ENCODE peak calls at places on chromosomes 1 and 21, in seven cellular contexts. One of them, this sample, is unnamed.

GRCh38 chr1:66733348-66734017 is 18.8 kb upstream of the DYNLT5 start:
- DNase-seq in spleen: no peak
- DNase-seq in colonic mucosa: no peak
- DNase-seq in left lung: no peak
- DNase-seq in adrenal gland: no peak
- DNase-seq in thoracic aorta: no peak
- DNase-seq in ovary: no peak
- DNase-seq in this sample: no peak

GRCh38 chr1:95247607-95248006 is 13.6 kb downstream of the RWDD3 start:
- DNase-seq in adrenal gland: no peak
- DNase-seq in colonic mucosa: no peak
- DNase-seq in thoracic aorta: no peak
- DNase-seq in spleen: no peak
- DNase-seq in ovary: no peak
- DNase-seq in left lung: no peak
- DNase-seq in this sample: no peak

GRCh38 chr1:4005431-4005830 is 105.4 kb upstream of the C1orf174 start:
- DNase-seq in adrenal gland: no peak
- DNase-seq in left lung: no peak
- DNase-seq in ovary: no peak
- DNase-seq in spleen: no peak
- DNase-seq in thoracic aorta: no peak
- DNase-seq in colonic mucosa: no peak
- DNase-seq in this sample: no peak

GRCh38 chr1:86435327-86435726 is 11.4 kb downstream of the CLCA2 start:
- DNase-seq in left lung: no peak
- DNase-seq in ovary: no peak
- DNase-seq in colonic mucosa: no peak
- DNase-seq in thoracic aorta: no peak
- DNase-seq in spleen: no peak
- DNase-seq in adrenal gland: no peak
- DNase-seq in this sample: no peak

GRCh38 chr21:46393941-46394818 is 64.5 kb upstream of the DIP2A start:
- DNase-seq in adrenal gland: peak
- DNase-seq in thoracic aorta: no peak
- DNase-seq in spleen: no peak
- DNase-seq in left lung: peak
- DNase-seq in colonic mucosa: no peak
- DNase-seq in ovary: no peak
- DNase-seq in this sample: no peak

GRCh38 chr1:164765557-164765956 is 206.6 kb downstream of the PBX1 start:
- DNase-seq in colonic mucosa: no peak
- DNase-seq in thoracic aorta: no peak
- DNase-seq in left lung: no peak
- DNase-seq in adrenal gland: no peak
- DNase-seq in spleen: no peak
- DNase-seq in ovary: no peak
- DNase-seq in this sample: no peak

GRCh38 chr1:56095924-56096655 is 483.3 kb downstream of the PLPP3 start:
- DNase-seq in left lung: no peak
- DNase-seq in adrenal gland: no peak
- DNase-seq in spleen: no peak
- DNase-seq in thoracic aorta: no peak
- DNase-seq in ovary: no peak
- DNase-seq in colonic mucosa: no peak
- DNase-seq in this sample: no peak

GRCh38 chr1:93728480-93729131 is 47.0 kb upstream of the BCAR3 start:
- DNase-seq in thoracic aorta: no peak
- DNase-seq in adrenal gland: no peak
- DNase-seq in ovary: no peak
- DNase-seq in colonic mucosa: no peak
- DNase-seq in left lung: no peak
- DNase-seq in spleen: no peak
- DNase-seq in this sample: no peak

GRCh38 chr21:43766734-43767497 is 9.2 kb downstream of the CSTB start:
- DNase-seq in colonic mucosa: peak
- DNase-seq in spleen: no peak
- DNase-seq in thoracic aorta: no peak
- DNase-seq in adrenal gland: no peak
- DNase-seq in ovary: peak
- DNase-seq in left lung: peak
- DNase-seq in this sample: no peak

GRCh38 chr1:26350343-26350700 is 3.6 kb downstream of the CRYBG2 start:
- DNase-seq in colonic mucosa: no peak
- DNase-seq in left lung: no peak
- DNase-seq in adrenal gland: no peak
- DNase-seq in spleen: no peak
- DNase-seq in ovary: no peak
- DNase-seq in thoracic aorta: no peak
- DNase-seq in this sample: no peak

GRCh38 chr1:204262506-204263239 is 48.9 kb upstream of the GOLT1A start:
- DNase-seq in left lung: no peak
- DNase-seq in spleen: no peak
- DNase-seq in colonic mucosa: no peak
- DNase-seq in ovary: no peak
- DNase-seq in adrenal gland: no peak
- DNase-seq in thoracic aorta: no peak
- DNase-seq in this sample: no peak

GRCh38 chr1:114342376-114342775 is 168.6 kb downstream of the TRIM33 start:
- DNase-seq in adrenal gland: no peak
- DNase-seq in colonic mucosa: no peak
- DNase-seq in thoracic aorta: no peak
- DNase-seq in left lung: no peak
- DNase-seq in ovary: no peak
- DNase-seq in spleen: peak
- DNase-seq in this sample: no peak

GRCh38 chr1:31701137-31701736 is 2.6 kb downstream of the COL16A1 start:
- DNase-seq in left lung: peak
- DNase-seq in adrenal gland: peak
- DNase-seq in thoracic aorta: peak
- DNase-seq in ovary: peak
- DNase-seq in colonic mucosa: peak
- DNase-seq in spleen: no peak
- DNase-seq in this sample: peak

GRCh38 chr1:55654750-55655149 is 439.6 kb upstream of the USP24 start:
- DNase-seq in ovary: peak
- DNase-seq in thoracic aorta: no peak
- DNase-seq in colonic mucosa: no peak
- DNase-seq in left lung: no peak
- DNase-seq in spleen: no peak
- DNase-seq in adrenal gland: no peak
- DNase-seq in this sample: no peak

GRCh38 chr1:29555043-29555620 is 318.8 kb downstream of the PTPRU start:
- DNase-seq in thoracic aorta: no peak
- DNase-seq in adrenal gland: no peak
- DNase-seq in ovary: no peak
- DNase-seq in spleen: no peak
- DNase-seq in colonic mucosa: no peak
- DNase-seq in left lung: no peak
- DNase-seq in this sample: no peak

GRCh38 chr1:172134087-172134731 is 286.3 kb upstream of the C1orf105 start:
- DNase-seq in adrenal gland: no peak
- DNase-seq in thoracic aorta: no peak
- DNase-seq in colonic mucosa: no peak
- DNase-seq in spleen: no peak
- DNase-seq in ovary: no peak
- DNase-seq in left lung: no peak
- DNase-seq in this sample: no peak

GRCh38 chr21:27693376-27693775 is 726.5 kb upstream of the ADAMTS5 start:
- DNase-seq in colonic mucosa: no peak
- DNase-seq in thoracic aorta: no peak
- DNase-seq in ovary: no peak
- DNase-seq in left lung: no peak
- DNase-seq in adrenal gland: no peak
- DNase-seq in spleen: no peak
- DNase-seq in this sample: no peak

GRCh38 chr21:29181799-29182470 is 51.5 kb downstream of the MAP3K7CL start:
- DNase-seq in colonic mucosa: no peak
- DNase-seq in ovary: peak
- DNase-seq in spleen: no peak
- DNase-seq in adrenal gland: peak
- DNase-seq in thoracic aorta: no peak
- DNase-seq in left lung: no peak
- DNase-seq in this sample: no peak

GRCh38 chr1:66450043-66450514 is 83.9 kb upstream of the SGIP1 start:
- DNase-seq in spleen: no peak
- DNase-seq in adrenal gland: no peak
- DNase-seq in ovary: no peak
- DNase-seq in left lung: no peak
- DNase-seq in thoracic aorta: no peak
- DNase-seq in colonic mucosa: no peak
- DNase-seq in this sample: no peak

GRCh38 chr1:31372051-31372450 is 825 bp downstream of the FABP3 start:
- DNase-seq in adrenal gland: no peak
- DNase-seq in spleen: no peak
- DNase-seq in left lung: no peak
- DNase-seq in ovary: no peak
- DNase-seq in thoracic aorta: no peak
- DNase-seq in colonic mucosa: no peak
- DNase-seq in this sample: no peak

GRCh38 chr1:109791495-109792040 is 27.8 kb upstream of the EPS8L3 start:
- DNase-seq in colonic mucosa: peak
- DNase-seq in ovary: no peak
- DNase-seq in thoracic aorta: no peak
- DNase-seq in adrenal gland: peak
- DNase-seq in spleen: no peak
- DNase-seq in left lung: no peak
- DNase-seq in this sample: no peak

GRCh38 chr1:17849216-17849615 is 94.1 kb downstream of the ACTL8 start:
- DNase-seq in spleen: no peak
- DNase-seq in colonic mucosa: no peak
- DNase-seq in thoracic aorta: no peak
- DNase-seq in adrenal gland: no peak
- DNase-seq in ovary: no peak
- DNase-seq in left lung: no peak
- DNase-seq in this sample: no peak
- TF ChIP-seq CTCF in spleen: no peak
- TF ChIP-seq CTCF in colonic mucosa: no peak
- TF ChIP-seq CTCF in thoracic aorta: no peak
- TF ChIP-seq CTCF in adrenal gland: peak
- TF ChIP-seq CTCF in ovary: no peak
- TF ChIP-seq CTCF in left lung: no peak
- TF ChIP-seq CTCF in this sample: no peak

GRCh38 chr21:14262039-14262438 is 46.1 kb downstream of the RBM11 start:
- DNase-seq in colonic mucosa: no peak
- DNase-seq in thoracic aorta: no peak
- DNase-seq in ovary: no peak
- DNase-seq in left lung: no peak
- DNase-seq in spleen: no peak
- DNase-seq in adrenal gland: no peak
- DNase-seq in this sample: no peak
- H3K27ac ChIP-seq in colonic mucosa: no peak
- H3K27ac ChIP-seq in thoracic aorta: no peak
- H3K27ac ChIP-seq in ovary: no peak
- H3K27ac ChIP-seq in left lung: no peak
- H3K27ac ChIP-seq in spleen: no peak
- H3K27ac ChIP-seq in adrenal gland: no peak
- H3K27ac ChIP-seq in this sample: no peak

GRCh38 chr1:200035397-200035955 is 8.0 kb downstream of the NR5A2 start:
- DNase-seq in left lung: no peak
- DNase-seq in thoracic aorta: no peak
- DNase-seq in ovary: no peak
- DNase-seq in adrenal gland: no peak
- DNase-seq in colonic mucosa: peak
- DNase-seq in spleen: no peak
- DNase-seq in this sample: no peak
- H3K4me3 ChIP-seq in left lung: no peak
- H3K4me3 ChIP-seq in thoracic aorta: peak
- H3K4me3 ChIP-seq in ovary: no peak
- H3K4me3 ChIP-seq in adrenal gland: no peak
- H3K4me3 ChIP-seq in colonic mucosa: peak
- H3K4me3 ChIP-seq in spleen: no peak
- H3K4me3 ChIP-seq in this sample: no peak

GRCh38 chr1:229440821-229441537 is 7.1 kb upstream of the ACTA1 start:
- DNase-seq in thoracic aorta: no peak
- DNase-seq in spleen: no peak
- DNase-seq in adrenal gland: no peak
- DNase-seq in colonic mucosa: no peak
- DNase-seq in ovary: no peak
- DNase-seq in left lung: no peak
- DNase-seq in this sample: no peak
- TF ChIP-seq CTCF in thoracic aorta: no peak
- TF ChIP-seq CTCF in spleen: no peak
- TF ChIP-seq CTCF in adrenal gland: no peak
- TF ChIP-seq CTCF in colonic mucosa: no peak
- TF ChIP-seq CTCF in ovary: no peak
- TF ChIP-seq CTCF in left lung: no peak
- TF ChIP-seq CTCF in this sample: no peak

DNA sequence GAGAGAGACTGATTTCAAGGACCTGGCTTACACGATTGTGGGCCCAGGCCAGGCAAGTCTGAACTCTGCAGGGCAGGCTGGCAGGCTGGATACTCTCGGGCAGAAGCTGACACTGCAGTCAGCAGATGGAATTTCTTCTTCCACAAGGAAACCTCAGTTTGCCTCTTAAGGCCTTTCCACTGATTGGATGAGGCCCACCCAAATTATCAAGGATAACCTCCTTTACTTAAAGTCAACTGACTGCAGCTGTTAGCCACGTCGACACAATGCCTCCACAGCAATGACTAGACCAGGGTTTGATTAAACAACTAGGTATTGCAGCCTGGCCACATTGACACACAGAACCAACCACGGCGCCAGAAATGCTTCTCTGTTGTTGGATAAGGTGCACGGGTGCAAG is 130.5 kb downstream of the PSMG1 start:
- DNase-seq in ovary: no peak
- DNase-seq in thoracic aorta: no peak
- DNase-seq in colonic mucosa: no peak
- DNase-seq in adrenal gland: no peak
- DNase-seq in spleen: no peak
- DNase-seq in left lung: no peak
- DNase-seq in this sample: no peak
- H3K27ac ChIP-seq in ovary: no peak
- H3K27ac ChIP-seq in thoracic aorta: no peak
- H3K27ac ChIP-seq in colonic mucosa: no peak
- H3K27ac ChIP-seq in adrenal gland: no peak
- H3K27ac ChIP-seq in spleen: peak
- H3K27ac ChIP-seq in left lung: no peak
- H3K27ac ChIP-seq in this sample: no peak

DNA sequence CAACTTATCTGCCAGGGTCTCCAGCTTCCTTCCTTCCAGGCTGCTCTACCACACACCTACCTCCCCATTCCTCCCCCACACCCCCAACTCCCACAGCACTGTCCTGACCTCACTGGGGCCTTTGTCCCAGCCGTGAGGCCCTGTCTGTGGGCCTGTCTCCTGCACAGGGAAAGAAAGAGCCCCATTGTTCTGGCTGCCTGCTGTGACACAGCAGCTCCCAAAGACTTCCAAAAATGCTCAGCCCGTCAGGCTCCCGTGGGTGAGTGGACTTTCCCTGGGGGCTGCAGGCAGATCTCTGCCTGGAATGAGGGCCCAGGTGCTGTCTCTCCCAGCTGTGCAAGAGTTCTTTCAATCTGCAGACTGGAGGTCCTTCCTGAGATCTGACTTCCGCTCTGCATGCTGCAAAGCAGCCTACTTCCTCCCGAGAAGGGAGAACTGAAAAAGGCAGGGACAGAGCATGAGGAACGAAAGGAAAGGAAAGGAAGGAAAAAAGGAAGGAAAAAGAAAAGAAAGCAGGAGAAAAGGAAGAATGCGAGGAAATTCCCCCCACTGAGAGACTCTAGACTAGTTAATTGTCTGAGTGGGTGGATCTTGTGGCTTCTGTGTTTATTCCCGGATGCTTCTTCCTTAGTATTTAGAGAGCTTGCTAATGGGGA is 15.1 kb downstream of the NES start:
- DNase-seq in thoracic aorta: no peak
- DNase-seq in spleen: no peak
- DNase-seq in adrenal gland: no peak
- DNase-seq in left lung: peak
- DNase-seq in colonic mucosa: no peak
- DNase-seq in ovary: no peak
- DNase-seq in this sample: peak
- H3K4me3 ChIP-seq in thoracic aorta: no peak
- H3K4me3 ChIP-seq in spleen: no peak
- H3K4me3 ChIP-seq in adrenal gland: no peak
- H3K4me3 ChIP-seq in left lung: no peak
- H3K4me3 ChIP-seq in colonic mucosa: no peak
- H3K4me3 ChIP-seq in ovary: no peak
- H3K4me3 ChIP-seq in this sample: no peak

This sample was measured in dorsolateral prefrontal cortex.